ENCODE peak calls at places on chromosomes 1 and 21, in six cellular contexts. P is suprapubic skin, K is sigmoid colon, H is transverse colon, V is esophagus muscularis mucosa, B is GM12878. M is an unnamed sample.
A peak's percentile ranks its signal among the peaks of the same experiment; 100 is the strongest.

GRCh38 chr1:55831759-55832158 is 616.6 kb upstream of the USP24 start:
- DNase-seq in H (no peak), B (no peak), V (no peak), K (no peak), P (no peak), M (no peak)

GRCh38 chr1:28190996-28191645 is 14.6 kb upstream of the PTAFR start:
- DNase-seq in K (peak; percentile 40), V (no peak), H (no peak), B (no peak), P (no peak), M (no peak)

GRCh38 chr1:199688133-199688676 is 339.3 kb upstream of the NR5A2 start:
- DNase-seq in V (no peak), K (no peak), B (no peak), H (no peak), P (no peak), M (no peak)

GRCh38 chr1:99766378-99766800 is at the start of gene FRRS1:
- DNase-seq in P (peak; percentile 63), B (peak; percentile 85), H (peak; percentile 75), V (no peak), K (no peak), M (peak; percentile 74)

GRCh38 chr1:234779160-234779538 is 169.2 kb upstream of the IRF2BP2 start:
- DNase-seq in K (no peak), H (no peak), V (no peak), B (no peak), P (no peak), M (no peak)

GRCh38 chr1:16324456-16324890 is 27.8 kb downstream of the FBXO42 start:
- DNase-seq in V (no peak), K (no peak), P (peak; percentile 33), B (no peak), H (no peak), M (no peak)

GRCh38 chr1:91792393-91793032 is 93.4 kb downstream of the TGFBR3 start:
- DNase-seq in V (no peak), B (no peak), H (no peak), P (no peak), K (no peak), M (no peak)

GRCh38 chr1:1238702-1239178 is 6.7 kb downstream of the B3GALT6 start:
- DNase-seq in H (no peak), K (no peak), P (no peak), V (no peak), B (no peak), M (no peak)

GRCh38 chr1:206590025-206590834 is 22.0 kb downstream of the EIF2D start:
- DNase-seq in P (no peak), H (no peak), B (no peak), V (no peak), K (no peak), M (no peak)

GRCh38 chr1:25862785-25863485 is 3.7 kb upstream of the AUNIP start:
- DNase-seq in K (peak; percentile 54), P (no peak), B (no peak), H (no peak), V (no peak), M (peak; percentile 69)

GRCh38 chr1:73593804-73594203 is 604.2 kb downstream of the LRRIQ3 start:
- DNase-seq in V (no peak), K (no peak), H (no peak), B (no peak), P (no peak), M (no peak)

GRCh38 chr21:44653123-44653522 is 1.3 kb downstream of the KRTAP12-4 start:
- DNase-seq in P (no peak), B (no peak), K (no peak), V (peak; percentile 55), H (no peak), M (peak; percentile 22)

GRCh38 chr1:26887125-26887524 is 3.0 kb downstream of the GPN2 start:
- DNase-seq in H (no peak), B (no peak), P (no peak), K (no peak), V (no peak), M (no peak)

DNA sequence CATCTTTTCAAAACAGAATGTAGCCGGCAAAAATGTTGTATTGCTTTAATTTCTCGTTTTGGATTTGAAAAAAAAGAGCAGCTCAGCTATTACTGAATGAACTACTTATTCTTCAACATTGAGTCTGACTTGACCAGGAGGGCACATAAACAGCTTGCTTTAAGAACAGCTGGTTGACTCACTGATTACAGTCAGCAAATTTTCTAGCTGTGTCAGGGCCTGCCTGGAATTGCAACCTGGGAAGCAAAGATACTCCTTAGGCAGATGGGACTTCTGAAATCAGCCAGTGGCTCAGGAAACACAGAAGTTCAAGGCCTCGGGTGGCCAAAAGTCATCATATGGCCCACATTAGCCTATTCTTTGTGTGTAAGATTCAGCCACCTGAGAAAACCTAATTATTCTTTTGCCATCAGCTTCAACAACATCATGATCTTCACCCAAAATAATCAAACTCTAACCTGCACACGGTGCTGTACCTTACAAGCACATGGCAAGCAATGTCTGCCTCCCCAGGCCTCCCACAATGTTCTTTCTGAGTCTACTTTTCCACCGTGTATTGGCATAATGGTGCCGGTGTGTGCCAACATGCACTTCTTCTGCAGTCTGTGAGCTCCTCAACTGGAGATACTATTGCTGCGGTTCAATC is 307.2 kb downstream of the HHIPL2 start:
- DNase-seq in B (no peak), P (no peak), V (peak; percentile 74), H (no peak), K (no peak), M (no peak)
- TF ChIP-seq EP300 in B (no peak), P (no peak), V (no peak), H (no peak), K (no peak), M (no peak)

DNA sequence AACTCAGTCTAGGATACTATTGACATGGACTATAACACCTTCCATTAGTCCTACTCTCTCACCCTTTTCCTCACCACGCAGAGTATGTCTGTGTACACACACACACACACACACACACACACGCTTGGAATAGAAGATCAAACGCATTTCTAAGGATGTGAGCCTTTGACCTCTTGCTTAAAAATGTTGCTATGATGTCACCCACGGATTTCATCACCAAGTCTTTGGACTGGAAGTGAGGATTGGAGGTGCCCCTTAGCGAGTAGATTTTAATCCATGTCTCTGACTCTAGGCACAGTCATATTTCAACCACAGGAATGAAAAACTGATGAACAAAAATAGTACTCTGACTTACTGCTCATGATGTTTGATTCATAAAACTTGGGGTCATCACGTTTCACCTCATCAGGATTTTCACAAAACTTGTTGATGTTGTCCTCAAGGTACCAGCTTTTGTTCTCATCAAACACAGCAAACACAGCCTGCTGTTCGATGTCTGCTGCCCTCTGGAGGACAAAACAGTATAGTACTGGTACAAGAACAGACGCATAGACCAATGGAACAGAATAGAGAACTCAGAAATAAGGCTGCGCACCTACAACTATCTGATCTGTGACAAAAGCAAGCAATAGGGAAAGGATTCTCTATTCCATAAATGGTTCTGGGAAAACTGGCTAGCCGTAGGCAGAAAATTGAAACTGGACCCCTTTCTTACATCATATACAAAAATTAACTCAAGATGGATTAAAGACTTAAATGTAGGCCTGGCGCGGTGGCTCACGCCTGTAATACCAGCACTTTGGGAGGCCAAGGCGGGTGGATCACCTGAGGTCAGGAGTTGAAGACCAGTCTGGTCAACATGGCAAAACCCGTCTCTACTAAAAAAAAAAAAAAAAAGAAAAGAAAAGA is 39.9 kb downstream of the F5 start:
- DNase-seq in H (peak; percentile 47), V (no peak), B (peak; percentile 40), P (peak; percentile 66), K (peak; percentile 73), M (peak; percentile 55)
- TF ChIP-seq POLR2AphosphoS5 in H (no peak), V (no peak), B (no peak), P (no peak), K (no peak), M (no peak)

DNA sequence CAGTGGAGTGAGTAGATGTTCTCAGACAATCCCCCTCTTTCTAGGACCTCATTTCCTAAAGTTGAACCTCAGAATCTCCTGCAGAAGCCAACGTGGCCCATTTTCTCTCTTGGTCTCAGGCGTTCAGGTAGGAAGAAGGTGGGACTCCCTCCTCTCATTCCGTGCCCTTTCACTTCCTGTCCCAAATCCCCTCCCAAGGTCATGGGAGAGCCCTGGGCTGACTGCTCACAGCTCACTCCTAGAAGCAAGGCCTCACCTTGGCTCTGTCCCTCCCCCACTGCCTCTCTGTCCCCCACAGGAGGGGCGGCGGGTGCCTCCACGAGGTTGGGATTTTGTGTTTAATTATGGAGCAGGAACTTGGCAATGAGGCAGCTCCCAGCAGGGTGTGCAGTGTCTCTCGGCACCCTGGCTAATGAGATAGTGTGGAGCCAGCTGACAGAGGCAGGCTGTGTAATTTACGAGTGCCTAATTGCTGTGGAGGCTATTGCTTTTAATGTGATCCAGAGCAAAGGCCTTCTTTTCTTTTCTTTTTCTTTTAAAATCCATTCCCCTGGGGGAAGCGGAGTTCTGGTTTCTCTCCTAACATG is 9.1 kb upstream of the CDK18 start:
- DNase-seq in H (peak; percentile 47), V (no peak), K (no peak), B (no peak), P (no peak), M (peak; percentile 73)
- TF ChIP-seq EP300 in H (no peak), V (no peak), K (no peak), B (no peak), P (no peak), M (no peak)

GRCh38 chr1:181114574-181115366 is 26.3 kb downstream of the IER5 start:
- DNase-seq in K (no peak), V (no peak), B (no peak), P (no peak), H (no peak), M (no peak)

GRCh38 chr1:181115367-181115684 is 26.8 kb downstream of the IER5 start:
- DNase-seq in V (no peak), K (no peak), H (no peak), B (no peak), P (no peak), M (no peak)

GRCh38 chr1:181119076-181119989 is 30.8 kb downstream of the IER5 start:
- DNase-seq in V (no peak), K (no peak), H (no peak), B (no peak), P (no peak), M (no peak)

GRCh38 chr1:181116819-181117390 is 28.4 kb downstream of the IER5 start:
- DNase-seq in H (no peak), B (no peak), P (no peak), K (no peak), V (no peak), M (no peak)

DNA sequence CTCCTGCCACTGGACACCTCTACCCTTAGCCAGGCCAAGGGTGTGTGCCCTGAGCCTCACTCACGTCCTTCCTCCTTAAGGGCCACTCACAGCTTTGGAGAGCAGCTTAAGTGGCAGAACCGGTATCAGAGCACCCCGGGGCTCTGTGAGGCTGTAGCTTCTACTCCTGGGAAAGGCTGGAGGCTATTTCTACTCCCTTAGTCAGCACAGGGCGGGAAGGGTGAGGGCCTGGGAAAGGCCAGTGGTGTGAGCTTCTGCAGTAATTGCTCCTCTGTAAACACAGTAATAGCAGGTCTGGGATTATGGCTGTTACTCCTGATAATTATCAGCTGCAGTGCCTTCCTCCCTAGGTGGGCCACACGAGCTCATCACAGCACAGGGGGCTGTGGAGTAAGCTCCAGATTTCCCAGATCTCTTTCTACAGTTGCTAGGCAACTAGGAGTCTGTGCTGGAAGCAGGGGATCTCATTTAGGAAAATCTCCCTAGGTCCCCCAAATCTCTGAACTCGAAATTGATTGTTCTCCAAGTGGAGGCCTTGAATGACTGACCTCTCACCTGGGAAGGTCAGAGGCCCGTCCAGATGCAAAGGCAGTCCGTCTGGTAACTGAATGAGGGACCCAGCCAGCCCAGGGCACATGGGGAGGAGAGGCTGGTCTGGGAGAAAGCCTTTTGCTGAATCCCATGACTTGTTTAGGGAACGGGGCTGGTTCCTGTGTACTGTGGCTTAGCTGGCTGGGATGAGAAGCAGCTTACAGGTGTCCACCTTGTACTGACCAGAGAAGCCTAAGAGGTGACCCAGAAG is 29.3 kb downstream of the IER5 start:
- DNase-seq in P (no peak), V (no peak), K (no peak), H (peak; percentile 38), B (no peak), M (peak; percentile 50)
- TF ChIP-seq POLR2AphosphoS5 in P (no peak), V (no peak), K (no peak), H (no peak), B (no peak), M (no peak)

M was measured in stomach.